ENCODE peak calls at places on chromosomes 7 and 10, in eight cellular contexts. One of them, this sample, is unnamed.

GRCh38 chr7:159026271-159027047 is 118.2 kb downstream of the VIPR2 start:
- DNase-seq in choroid plexus epithelial cell: peak; percentile 83
- DNase-seq in AG04450: no peak
- DNase-seq in GM12865: no peak
- DNase-seq in left ventricle myocardium inferior: no peak
- DNase-seq in HCT116: no peak
- DNase-seq in body of pancreas: no peak
- DNase-seq in heart left ventricle: no peak
- DNase-seq in this sample: no peak

GRCh38 chr7:11373546-11374142 is 400.0 kb downstream of the PHF14 start:
- DNase-seq in choroid plexus epithelial cell: peak; percentile 44
- DNase-seq in AG04450: no peak
- DNase-seq in GM12865: no peak
- DNase-seq in left ventricle myocardium inferior: no peak
- DNase-seq in HCT116: peak; percentile 23
- DNase-seq in body of pancreas: no peak
- DNase-seq in heart left ventricle: no peak
- DNase-seq in this sample: peak; percentile 4

GRCh38 chr10:22433875-22434274 is 88.6 kb downstream of the SPAG6 start:
- DNase-seq in choroid plexus epithelial cell: peak; percentile 96
- DNase-seq in AG04450: peak; percentile 68
- DNase-seq in GM12865: no peak
- DNase-seq in left ventricle myocardium inferior: no peak
- DNase-seq in HCT116: peak; percentile 31
- DNase-seq in body of pancreas: no peak
- DNase-seq in heart left ventricle: no peak
- DNase-seq in this sample: peak; percentile 94

GRCh38 chr7:156494960-156495359 is 145.6 kb upstream of the RNF32 start:
- DNase-seq in choroid plexus epithelial cell: no peak
- DNase-seq in AG04450: no peak
- DNase-seq in GM12865: no peak
- DNase-seq in left ventricle myocardium inferior: no peak
- DNase-seq in HCT116: no peak
- DNase-seq in body of pancreas: no peak
- DNase-seq in heart left ventricle: no peak
- DNase-seq in this sample: no peak

GRCh38 chr7:131107343-131108211 is 220.1 kb upstream of the MKLN1 start:
- DNase-seq in choroid plexus epithelial cell: peak; percentile 93
- DNase-seq in AG04450: no peak
- DNase-seq in GM12865: peak; percentile 90
- DNase-seq in left ventricle myocardium inferior: peak; percentile 64
- DNase-seq in HCT116: peak; percentile 44
- DNase-seq in body of pancreas: peak; percentile 83
- DNase-seq in heart left ventricle: peak; percentile 76
- DNase-seq in this sample: peak; percentile 91

GRCh38 chr7:51009716-51010496 is 227.2 kb upstream of the GRB10 start:
- DNase-seq in choroid plexus epithelial cell: peak; percentile 54
- DNase-seq in AG04450: no peak
- DNase-seq in GM12865: no peak
- DNase-seq in left ventricle myocardium inferior: no peak
- DNase-seq in HCT116: no peak
- DNase-seq in body of pancreas: peak; percentile 36
- DNase-seq in heart left ventricle: peak; percentile 77
- DNase-seq in this sample: peak; percentile 43

GRCh38 chr10:33133557-33133956 is 175.5 kb upstream of the ITGB1 start:
- DNase-seq in choroid plexus epithelial cell: no peak
- DNase-seq in AG04450: no peak
- DNase-seq in GM12865: no peak
- DNase-seq in left ventricle myocardium inferior: no peak
- DNase-seq in HCT116: no peak
- DNase-seq in body of pancreas: no peak
- DNase-seq in heart left ventricle: no peak
- DNase-seq in this sample: peak; percentile 60

GRCh38 chr10:55449981-55450380 is 649.0 kb upstream of the PCDH15 start:
- DNase-seq in choroid plexus epithelial cell: no peak
- DNase-seq in AG04450: no peak
- DNase-seq in GM12865: no peak
- DNase-seq in left ventricle myocardium inferior: no peak
- DNase-seq in HCT116: no peak
- DNase-seq in body of pancreas: no peak
- DNase-seq in heart left ventricle: no peak
- DNase-seq in this sample: no peak

GRCh38 chr10:34797155-34797554 is 17.9 kb downstream of the PARD3 start:
- DNase-seq in choroid plexus epithelial cell: no peak
- DNase-seq in AG04450: no peak
- DNase-seq in GM12865: no peak
- DNase-seq in left ventricle myocardium inferior: no peak
- DNase-seq in HCT116: no peak
- DNase-seq in body of pancreas: no peak
- DNase-seq in heart left ventricle: no peak
- DNase-seq in this sample: no peak

GRCh38 chr7:572668-573495 is 53.2 kb upstream of the PDGFA start:
- DNase-seq in choroid plexus epithelial cell: no peak
- DNase-seq in AG04450: no peak
- DNase-seq in GM12865: no peak
- DNase-seq in left ventricle myocardium inferior: no peak
- DNase-seq in HCT116: no peak
- DNase-seq in body of pancreas: no peak
- DNase-seq in heart left ventricle: peak; percentile 14
- DNase-seq in this sample: no peak

GRCh38 chr10:109861051-109861450 is 62.3 kb downstream of the XPNPEP1 start:
- DNase-seq in choroid plexus epithelial cell: no peak
- DNase-seq in AG04450: no peak
- DNase-seq in GM12865: no peak
- DNase-seq in left ventricle myocardium inferior: no peak
- DNase-seq in HCT116: no peak
- DNase-seq in body of pancreas: no peak
- DNase-seq in heart left ventricle: no peak
- DNase-seq in this sample: no peak

GRCh38 chr7:27997188-27997707 is 183.3 kb downstream of the JAZF1 start:
- DNase-seq in choroid plexus epithelial cell: no peak
- DNase-seq in AG04450: no peak
- DNase-seq in GM12865: no peak
- DNase-seq in left ventricle myocardium inferior: no peak
- DNase-seq in HCT116: no peak
- DNase-seq in body of pancreas: no peak
- DNase-seq in heart left ventricle: no peak
- DNase-seq in this sample: no peak

GRCh38 chr10:44284198-44285084 is 100.5 kb downstream of the CXCL12 start:
- DNase-seq in choroid plexus epithelial cell: no peak
- DNase-seq in AG04450: no peak
- DNase-seq in GM12865: no peak
- DNase-seq in left ventricle myocardium inferior: no peak
- DNase-seq in HCT116: no peak
- DNase-seq in body of pancreas: no peak
- DNase-seq in heart left ventricle: no peak
- DNase-seq in this sample: no peak

GRCh38 chr7:74051629-74052410 is 23.8 kb downstream of the ELN start:
- DNase-seq in choroid plexus epithelial cell: peak; percentile 36
- DNase-seq in AG04450: no peak
- DNase-seq in GM12865: peak; percentile 51
- DNase-seq in left ventricle myocardium inferior: no peak
- DNase-seq in HCT116: peak; percentile 34
- DNase-seq in body of pancreas: peak; percentile 78
- DNase-seq in heart left ventricle: no peak
- DNase-seq in this sample: no peak

GRCh38 chr7:148964510-148965267 is 63.6 kb downstream of the PDIA4 start:
- DNase-seq in choroid plexus epithelial cell: no peak
- DNase-seq in AG04450: no peak
- DNase-seq in GM12865: no peak
- DNase-seq in left ventricle myocardium inferior: no peak
- DNase-seq in HCT116: no peak
- DNase-seq in body of pancreas: no peak
- DNase-seq in heart left ventricle: no peak
- DNase-seq in this sample: peak; percentile 8

GRCh38 chr10:58341422-58341821 is 6.6 kb downstream of the UBE2D1 start:
- DNase-seq in choroid plexus epithelial cell: no peak
- DNase-seq in AG04450: no peak
- DNase-seq in GM12865: no peak
- DNase-seq in left ventricle myocardium inferior: no peak
- DNase-seq in HCT116: no peak
- DNase-seq in body of pancreas: no peak
- DNase-seq in heart left ventricle: no peak
- DNase-seq in this sample: no peak

GRCh38 chr10:103472005-103472404 is 7.0 kb downstream of the CALHM3 start:
- DNase-seq in choroid plexus epithelial cell: no peak
- DNase-seq in AG04450: no peak
- DNase-seq in GM12865: peak; percentile 88
- DNase-seq in left ventricle myocardium inferior: no peak
- DNase-seq in HCT116: no peak
- DNase-seq in body of pancreas: no peak
- DNase-seq in heart left ventricle: no peak
- DNase-seq in this sample: no peak

GRCh38 chr10:48526371-48526821 is 78.5 kb downstream of the ARHGAP22 start:
- DNase-seq in choroid plexus epithelial cell: peak; percentile 66
- DNase-seq in AG04450: peak; percentile 66
- DNase-seq in GM12865: no peak
- DNase-seq in left ventricle myocardium inferior: no peak
- DNase-seq in HCT116: no peak
- DNase-seq in body of pancreas: no peak
- DNase-seq in heart left ventricle: no peak
- DNase-seq in this sample: peak; percentile 87

GRCh38 chr7:116341222-116341907 is 131.0 kb downstream of the TES start:
- DNase-seq in choroid plexus epithelial cell: peak; percentile 56
- DNase-seq in AG04450: no peak
- DNase-seq in GM12865: peak; percentile 13
- DNase-seq in left ventricle myocardium inferior: no peak
- DNase-seq in HCT116: no peak
- DNase-seq in body of pancreas: no peak
- DNase-seq in heart left ventricle: no peak
- DNase-seq in this sample: no peak
- TF ChIP-seq CTCF in choroid plexus epithelial cell: peak; percentile 59
- TF ChIP-seq CTCF in AG04450: peak; percentile 36
- TF ChIP-seq CTCF in GM12865: no peak
- TF ChIP-seq CTCF in left ventricle myocardium inferior: peak; percentile 46
- TF ChIP-seq CTCF in HCT116: peak; percentile 34
- TF ChIP-seq CTCF in body of pancreas: peak; percentile 15
- TF ChIP-seq CTCF in heart left ventricle: peak; percentile 31
- TF ChIP-seq CTCF in this sample: peak; percentile 7

DNA sequence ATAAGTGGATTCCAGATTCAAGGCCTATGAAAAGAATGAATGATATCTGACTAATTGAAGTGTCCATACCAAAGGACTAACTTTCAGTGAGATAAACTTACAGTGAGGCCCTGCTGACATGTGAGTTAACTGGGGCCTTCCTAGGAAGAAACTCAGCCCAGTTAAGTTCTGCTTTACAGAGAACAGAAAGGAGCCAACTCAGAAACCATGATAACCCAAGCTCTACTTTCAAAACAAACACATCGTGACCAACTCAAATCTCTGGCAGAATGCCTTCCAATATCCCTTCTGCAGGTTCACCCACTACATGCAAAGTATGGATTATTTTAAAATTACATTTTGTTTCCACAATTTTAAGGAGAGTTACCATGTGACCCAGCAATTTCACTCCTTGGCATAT is 75.8 kb upstream of the MRLN start:
- DNase-seq in choroid plexus epithelial cell: peak; percentile 25
- DNase-seq in AG04450: no peak
- DNase-seq in GM12865: peak; percentile 37
- DNase-seq in left ventricle myocardium inferior: no peak
- DNase-seq in HCT116: no peak
- DNase-seq in body of pancreas: no peak
- DNase-seq in heart left ventricle: no peak
- DNase-seq in this sample: peak; percentile 25
- H3K4me3 ChIP-seq in choroid plexus epithelial cell: no peak overlapping the region
- H3K4me3 ChIP-seq in AG04450: no peak overlapping the region
- H3K4me3 ChIP-seq in GM12865: no peak overlapping the region
- H3K4me3 ChIP-seq in left ventricle myocardium inferior: no peak overlapping the region
- H3K4me3 ChIP-seq in HCT116: no peak overlapping the region
- H3K4me3 ChIP-seq in body of pancreas: no peak overlapping the region
- H3K4me3 ChIP-seq in heart left ventricle: no peak overlapping the region
- H3K4me3 ChIP-seq in this sample: no peak overlapping the region

DNA sequence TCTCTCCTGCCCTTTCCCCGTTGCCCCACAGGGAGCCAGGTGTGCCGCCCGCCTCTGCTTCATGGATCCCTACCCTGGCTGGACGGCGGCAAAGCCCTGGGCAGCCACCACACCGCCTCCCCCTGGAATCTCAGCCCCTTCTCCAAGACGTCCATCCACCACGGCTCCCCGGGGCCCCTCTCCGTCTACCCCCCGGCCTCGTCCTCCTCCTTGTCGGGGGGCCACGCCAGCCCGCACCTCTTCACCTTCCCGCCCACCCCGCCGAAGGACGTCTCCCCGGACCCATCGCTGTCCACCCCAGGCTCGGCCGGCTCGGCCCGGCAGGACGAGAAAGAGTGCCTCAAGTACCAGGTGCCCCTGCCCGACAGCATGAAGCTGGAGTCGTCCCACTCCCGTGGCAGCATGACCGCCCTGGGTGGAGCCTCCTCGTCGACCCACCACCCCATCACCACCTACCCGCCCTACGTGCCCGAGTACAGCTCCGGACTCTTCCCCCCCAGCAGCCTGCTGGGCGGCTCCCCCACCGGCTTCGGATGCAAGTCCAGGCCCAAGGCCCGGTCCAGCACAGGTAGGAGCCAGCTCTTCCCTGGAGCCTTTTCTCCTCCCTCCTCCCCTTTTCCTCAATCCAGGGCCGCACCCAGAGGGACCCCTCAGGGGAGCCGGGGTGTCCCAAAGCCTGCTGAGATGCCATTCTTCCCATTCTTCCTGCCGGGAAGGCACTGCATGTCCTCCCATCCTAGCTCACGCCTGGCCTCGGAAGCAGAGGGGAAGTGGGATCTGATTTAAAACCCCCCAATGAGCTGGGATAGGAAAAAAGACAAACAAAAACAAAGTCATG is 4.0 kb downstream of the GATA3 start:
- DNase-seq in choroid plexus epithelial cell: no peak
- DNase-seq in AG04450: no peak
- DNase-seq in GM12865: no peak
- DNase-seq in left ventricle myocardium inferior: no peak
- DNase-seq in HCT116: no peak
- DNase-seq in body of pancreas: no peak
- DNase-seq in heart left ventricle: no peak
- DNase-seq in this sample: no peak
- TF ChIP-seq CTCF in choroid plexus epithelial cell: no peak
- TF ChIP-seq CTCF in AG04450: no peak
- TF ChIP-seq CTCF in GM12865: no peak
- TF ChIP-seq CTCF in left ventricle myocardium inferior: no peak
- TF ChIP-seq CTCF in HCT116: no peak
- TF ChIP-seq CTCF in body of pancreas: no peak
- TF ChIP-seq CTCF in heart left ventricle: no peak
- TF ChIP-seq CTCF in this sample: no peak

DNA sequence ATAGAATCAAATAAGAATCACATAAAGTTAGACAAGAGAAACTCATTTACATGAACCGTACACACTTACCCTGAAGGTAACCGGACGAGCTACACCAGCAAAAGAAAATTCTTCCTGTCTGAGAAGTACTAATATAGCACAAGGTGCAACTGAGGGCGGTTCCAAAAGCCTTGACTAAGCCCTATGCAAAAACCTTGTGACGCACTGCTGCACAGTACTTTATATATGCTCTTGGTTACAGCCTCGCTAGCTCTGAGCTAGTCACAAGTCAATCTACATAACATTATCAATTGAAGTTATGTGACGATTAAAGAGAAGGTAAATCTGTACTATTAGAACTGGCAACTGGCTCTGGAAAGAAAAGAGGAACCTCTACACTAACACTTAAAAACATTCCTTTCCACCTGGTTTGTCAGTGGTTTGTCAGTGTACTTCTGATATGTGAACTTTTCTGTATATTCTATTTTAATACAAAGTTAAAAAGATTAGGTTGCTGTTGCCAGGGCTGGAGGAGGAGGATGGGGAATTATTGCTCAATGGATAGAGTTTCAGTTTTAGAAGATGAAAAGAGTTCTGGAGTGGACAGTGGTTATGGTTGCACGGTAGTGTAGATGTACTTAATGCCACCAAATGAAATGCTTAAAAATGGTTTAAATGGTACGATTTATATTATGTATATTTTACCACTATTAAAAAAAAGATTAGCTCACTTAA is 21.6 kb downstream of the NT5C3A start:
- DNase-seq in choroid plexus epithelial cell: peak; percentile 41
- DNase-seq in AG04450: no peak
- DNase-seq in GM12865: peak; percentile 94
- DNase-seq in left ventricle myocardium inferior: no peak
- DNase-seq in HCT116: no peak
- DNase-seq in body of pancreas: peak; percentile 83
- DNase-seq in heart left ventricle: no peak
- DNase-seq in this sample: peak; percentile 61
- H3K4me3 ChIP-seq in choroid plexus epithelial cell: no peak overlapping the region
- H3K4me3 ChIP-seq in AG04450: no peak overlapping the region
- H3K4me3 ChIP-seq in GM12865: peak overlapping the region; percentile 94
- H3K4me3 ChIP-seq in left ventricle myocardium inferior: peak overlapping the region; percentile 63
- H3K4me3 ChIP-seq in HCT116: no peak overlapping the region
- H3K4me3 ChIP-seq in body of pancreas: no peak overlapping the region
- H3K4me3 ChIP-seq in heart left ventricle: peak overlapping the region; percentile 6
- H3K4me3 ChIP-seq in this sample: peak overlapping the region; percentile 7